ENCODE peak calls at places on chromosomes 12 and 14, in six cellular contexts. X is effector memory CD4-positive, alpha-beta T cell; V is AG08396; F is testis; P is IMR-90; D is RPMI8226. Q is an unnamed sample.

GRCh38 chr12:82842480-82842879 is 155.8 kb downstream of the TMTC2 start:
- DNase-seq in D (no peak), X (no peak), V (no peak), P (no peak), F (no peak), Q (no peak)

GRCh38 chr12:89051065-89051677 is 301.1 kb downstream of the DUSP6 start:
- DNase-seq in X (peak), D (peak), F (peak), P (peak), V (peak), Q (peak)

GRCh38 chr12:712172-712863 is 40.1 kb upstream of the WNK1 start:
- DNase-seq in P (peak), F (no peak), D (no peak), X (no peak), V (no peak), Q (no peak)

GRCh38 chr12:111311011-111311410 is 57.9 kb downstream of the PHETA1 start:
- DNase-seq in D (peak), F (no peak), P (no peak), V (no peak), X (no peak), Q (no peak)

GRCh38 chr12:80272516-80272915 is 171.5 kb upstream of the PTPRQ start:
- DNase-seq in P (no peak), X (no peak), V (no peak), F (no peak), D (no peak), Q (peak)

GRCh38 chr14:74531467-74531866 is 37.9 kb downstream of the ISCA2 start:
- DNase-seq in V (peak), X (no peak), D (no peak), P (peak), F (no peak), Q (no peak)

GRCh38 chr14:77026166-77026929 is 2.2 kb downstream of the IRF2BPL start:
- DNase-seq in V (peak), F (no peak), D (peak), X (no peak), P (peak), Q (peak)

GRCh38 chr12:30047499-30048262 is 263.9 kb upstream of the TMTC1 start:
- DNase-seq in D (no peak), X (no peak), P (peak), F (no peak), V (peak), Q (peak)

GRCh38 chr12:29725587-29726320 is 58.0 kb downstream of the TMTC1 start:
- DNase-seq in P (peak), F (peak), D (no peak), V (peak), X (no peak), Q (peak)

GRCh38 chr12:94074970-94075695 is 73.2 kb upstream of the PLXNC1 start:
- DNase-seq in D (no peak), P (peak), V (peak), X (no peak), F (peak), Q (peak)

GRCh38 chr14:30527196-30527595 is 31.8 kb upstream of the G2E3 start:
- DNase-seq in P (no peak), V (no peak), D (no peak), F (no peak), X (no peak), Q (no peak)

GRCh38 chr12:19855876-19856275 is 416.6 kb downstream of the AEBP2 start:
- DNase-seq in D (no peak), P (no peak), V (no peak), X (no peak), F (no peak), Q (no peak)

GRCh38 chr12:6057693-6058092 is 66.8 kb downstream of the VWF start:
- DNase-seq in P (no peak), V (no peak), X (no peak), F (no peak), D (no peak), Q (no peak)

GRCh38 chr12:121806556-121807308 is 2.9 kb downstream of the SETD1B start:
- DNase-seq in D (peak), P (no peak), F (no peak), V (no peak), X (no peak), Q (no peak)

GRCh38 chr12:6957151-6957701 is 6.1 kb downstream of the PTPN6 start:
- DNase-seq in V (no peak), D (no peak), F (no peak), X (no peak), P (no peak), Q (no peak)

GRCh38 chr12:132502149-132502881 is 12.4 kb downstream of the FBRSL1 start:
- DNase-seq in D (no peak), X (no peak), V (no peak), F (no peak), P (no peak), Q (no peak)

GRCh38 chr14:72513994-72514659 is 379.8 kb downstream of the DPF3 start:
- DNase-seq in D (peak), V (peak), X (no peak), P (peak), F (no peak), Q (peak)

GRCh38 chr14:24132061-24132685 is 1.7 kb downstream of the FITM1 start:
- DNase-seq in F (no peak), V (no peak), D (peak), X (no peak), P (no peak), Q (no peak)

GRCh38 chr14:95609398-95609990 is 74.6 kb downstream of the GLRX5 start:
- DNase-seq in D (peak), F (peak), V (peak), X (no peak), P (peak), Q (no peak)

GRCh38 chr12:14272954-14273910 is 92.2 kb upstream of the ATF7IP start:
- DNase-seq in P (peak), X (no peak), V (no peak), F (no peak), D (no peak), Q (no peak)

GRCh38 chr14:94129111-94129757 is at the start of gene IFI27L2:
- DNase-seq in F (peak), D (peak), V (peak), X (peak), P (peak), Q (peak)

GRCh38 chr12:47504775-47505446 is 200.9 kb downstream of the RPAP3 start:
- DNase-seq in X (no peak), D (no peak), V (peak), P (peak), F (no peak), Q (peak)

GRCh38 chr12:12717586-12718381 is 616 bp downstream of the CDKN1B start:
- DNase-seq in P (no peak), D (peak), X (no peak), F (peak), V (no peak), Q (no peak)

GRCh38 chr12:104656921-104657320 is 200.2 kb downstream of the CHST11 start:
- DNase-seq in X (no peak), F (no peak), V (peak), P (peak), D (no peak), Q (no peak)

GRCh38 chr14:23164949-23165348 is 18.5 kb downstream of the SLC7A8 start:
- DNase-seq in P (no peak), V (no peak), F (no peak), D (no peak), X (no peak), Q (no peak)

GRCh38 chr12:78501825-78502224 is 362.7 kb upstream of the SYT1 start:
- DNase-seq in X (no peak), P (no peak), V (no peak), D (no peak), F (no peak), Q (no peak)

GRCh38 chr14:65079201-65079600 is 23.1 kb downstream of the MAX start:
- DNase-seq in X (no peak), F (no peak), P (no peak), D (no peak), V (no peak), Q (no peak)

GRCh38 chr14:90559811-90560492 is 163.1 kb downstream of the CALM1 start:
- DNase-seq in X (no peak), D (peak), F (no peak), P (no peak), V (no peak), Q (no peak)

GRCh38 chr14:53011053-53011462 is 60.2 kb upstream of the FERMT2 start:
- DNase-seq in P (peak), D (no peak), V (peak), X (no peak), F (peak), Q (peak)

Q was measured in astrocyte.